ENCODE peak calls at places on chromosome 10, in five cellular contexts. O is vagina; D is CD8-positive, alpha-beta memory T cell; J is mesendoderm; N is naive thymus-derived CD4-positive, alpha-beta T cell. Z is an unnamed sample. For H3K4me1, the result is how much of the 10 kb centered on the place peaks cover.

GRCh38 chr10:106515206-106515790 is 649.2 kb downstream of the SORCS1 start:
- DNase-seq in O (no peak), D (no peak), J (no peak), N (no peak), Z (no peak)

GRCh38 chr10:104336829-104337526 is 1.3 kb downstream of the ITPRIP start:
- DNase-seq in O (peak), D (no peak), J (peak), N (no peak), Z (peak)

GRCh38 chr10:20879136-20879535 is 18.0 kb downstream of the NEBL start:
- DNase-seq in O (no peak), D (no peak), J (no peak), N (no peak), Z (no peak)

GRCh38 chr10:94069884-94070283 is 76.2 kb downstream of the PLCE1 start:
- DNase-seq in O (no peak), D (no peak), J (no peak), N (no peak), Z (no peak)

GRCh38 chr10:27512548-27512947 is 8.4 kb downstream of the RAB18 start:
- DNase-seq in O (no peak), D (no peak), J (no peak), N (no peak), Z (no peak)

GRCh38 chr10:58625070-58625469 is 112.4 kb downstream of the BICC1 start:
- DNase-seq in O (no peak), D (no peak), J (no peak), N (no peak), Z (no peak)

GRCh38 chr10:63416376-63416775 is 49.4 kb downstream of the JMJD1C start:
- DNase-seq in O (no peak), D (no peak), J (no peak), N (no peak), Z (no peak)

GRCh38 chr10:25562547-25562946 is 371.5 kb upstream of the MYO3A start:
- DNase-seq in O (no peak), D (no peak), J (no peak), N (no peak), Z (no peak)

GRCh38 chr10:112022196-112022595 is 161.4 kb downstream of the GPAM start:
- DNase-seq in O (no peak), D (no peak), J (peak), N (no peak), Z (no peak)

GRCh38 chr10:102710604-102711003 is 3.6 kb downstream of the ARL3 start:
- DNase-seq in O (no peak), D (no peak), J (no peak), N (no peak), Z (no peak)

GRCh38 chr10:119726291-119727261 is 726 bp downstream of the INPP5F start:
- DNase-seq in O (no peak), D (no peak), J (peak), N (no peak), Z (no peak)

GRCh38 chr10:123804716-123805115 is 86.9 kb downstream of the CPXM2 start:
- DNase-seq in O (no peak), D (no peak), J (no peak), N (no peak), Z (no peak)

GRCh38 chr10:86597306-86597705 is 57.0 kb upstream of the OPN4 start:
- DNase-seq in O (no peak), D (no peak), J (no peak), N (no peak), Z (no peak)

GRCh38 chr10:92494522-92494921 is 79.4 kb downstream of the IDE start:
- DNase-seq in O (no peak), D (no peak), J (no peak), N (no peak), Z (no peak)

GRCh38 chr10:9615179-9615578 is 1402.5 kb upstream of the CELF2 start:
- DNase-seq in O (no peak), D (no peak), J (no peak), N (no peak), Z (no peak)

GRCh38 chr10:51832652-51833383 is 133.4 kb upstream of the CSTF2T start:
- DNase-seq in O (no peak), D (no peak), J (peak), N (no peak), Z (no peak)

GRCh38 chr10:44908071-44908709 is 2.9 kb upstream of the TMEM72 start:
- DNase-seq in O (no peak), D (no peak), J (peak), N (no peak), Z (no peak)

GRCh38 chr10:11345224-11346054 is 266.0 kb downstream of the USP6NL start:
- DNase-seq in O (no peak), D (no peak), J (peak), N (no peak), Z (no peak)

GRCh38 chr10:11874568-11875182 is 51.5 kb downstream of the PROSER2 start:
- DNase-seq in O (no peak), D (peak), J (peak), N (peak), Z (no peak)

GRCh38 chr10:62744136-62744535 is 60.4 kb upstream of the ADO start:
- DNase-seq in O (no peak), D (no peak), J (no peak), N (no peak), Z (no peak)

GRCh38 chr10:90592903-90593302 is 264.9 kb downstream of the HTR7 start:
- DNase-seq in O (no peak), D (no peak), J (peak), N (no peak), Z (no peak)

GRCh38 chr10:96720422-96721206 is at the start of gene PIK3AP1:
- DNase-seq in O (no peak), D (peak), J (peak), N (peak), Z (peak)
- H3K4me3 ChIP-seq in O (peak), D (peak), J (peak), N (peak), Z (peak)

GRCh38 chr10:69404786-69405185 is 11.9 kb downstream of the TACR2 start:
- DNase-seq in O (no peak), D (no peak), J (no peak), N (no peak), Z (no peak)
- H3K4me1 ChIP-seq in O (half or more), D (under half), J (under half), N (under half), Z (under half)

DNA sequence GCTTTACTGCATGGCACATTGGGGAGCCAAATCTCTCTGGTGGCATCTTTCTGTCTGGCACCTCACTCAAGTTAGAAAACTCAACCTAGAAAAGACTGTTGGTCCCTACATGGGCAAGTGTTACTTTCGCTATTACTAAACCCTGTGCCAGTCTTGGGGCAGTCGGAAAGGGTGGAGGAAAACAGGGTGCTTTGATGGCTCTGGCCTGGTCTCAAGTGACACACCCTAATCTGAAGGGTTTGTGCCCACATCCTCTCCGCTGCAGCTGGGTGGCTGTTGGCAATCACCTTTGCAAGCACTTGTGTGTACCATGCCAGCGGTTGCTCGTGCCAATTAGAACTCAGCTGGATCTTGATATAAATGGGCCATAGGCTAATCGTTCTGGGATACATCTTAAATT is 159.8 kb upstream of the ITGB1 start:
- DNase-seq in O (no peak), D (peak), J (no peak), N (no peak), Z (peak)
- H3K27ac ChIP-seq in O (no peak), D (peak), J (no peak), N (no peak), Z (peak)

GRCh38 chr10:125085281-125085680 is 75.1 kb downstream of the CTBP2 start:
- DNase-seq in O (no peak), D (no peak), J (no peak), N (no peak), Z (no peak)

GRCh38 chr10:125082881-125083575 is 77.3 kb downstream of the CTBP2 start:
- DNase-seq in O (no peak), D (no peak), J (no peak), N (no peak), Z (no peak)

GRCh38 chr10:125081931-125082330 is 78.4 kb downstream of the CTBP2 start:
- DNase-seq in O (no peak), D (no peak), J (no peak), N (no peak), Z (no peak)

GRCh38 chr10:125084191-125085186 is 75.9 kb downstream of the CTBP2 start:
- DNase-seq in O (no peak), D (no peak), J (peak), N (no peak), Z (no peak)

DNA sequence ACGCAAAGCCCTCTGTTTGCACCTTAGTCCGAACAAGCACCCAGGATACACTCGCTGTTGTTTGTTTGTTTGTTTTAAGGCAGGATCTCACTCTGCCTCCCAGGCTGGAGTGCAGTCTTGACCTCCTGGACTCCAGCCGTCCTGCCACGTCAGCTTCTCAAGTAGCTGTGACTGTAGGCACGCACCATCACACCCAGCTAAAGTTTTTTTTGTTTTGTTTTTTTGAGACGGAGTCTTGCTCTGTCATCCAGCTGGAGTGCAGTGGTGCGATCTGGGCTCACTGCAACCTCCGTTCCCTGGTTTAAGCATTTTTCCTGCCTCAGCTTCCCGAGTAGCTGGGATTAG is 76.8 kb downstream of the CTBP2 start:
- DNase-seq in O (no peak), D (no peak), J (no peak), N (no peak), Z (no peak)
- H3K4me3 ChIP-seq in O (no peak), D (no peak), J (no peak), N (no peak), Z (no peak)

GRCh38 chr10:30436688-30437038 is 2.7 kb downstream of the MAP3K8 start:
- DNase-seq in O (no peak), D (no peak), J (no peak), N (no peak), Z (no peak)
- H3K4me1 ChIP-seq in O (half or more), D (under half), J (under half), N (under half), Z (under half)

DNA sequence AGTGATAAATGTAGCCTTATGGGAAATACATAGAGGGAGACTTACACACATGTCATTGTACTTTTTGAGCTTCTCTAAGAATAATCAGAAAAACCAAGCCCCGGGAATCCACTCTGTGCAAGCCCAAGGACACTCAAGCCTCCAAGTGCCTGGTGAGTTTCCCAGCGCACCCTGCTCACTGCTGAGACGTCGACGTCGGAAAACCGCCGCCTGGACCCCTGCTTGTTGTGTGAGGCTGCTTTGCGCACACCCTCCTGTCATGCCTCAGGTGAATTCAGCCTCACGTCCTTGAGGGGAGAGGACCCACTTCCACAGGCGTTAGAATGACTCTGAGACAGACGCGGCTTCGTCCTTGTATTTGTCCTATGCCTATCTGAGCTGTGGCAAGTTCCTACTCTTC is 368.4 kb upstream of the AKR1E2 start:
- DNase-seq in O (no peak), D (no peak), J (no peak), N (no peak), Z (no peak)
- H3K27ac ChIP-seq in O (no peak), D (no peak), J (no peak), N (no peak), Z (no peak)

DNA sequence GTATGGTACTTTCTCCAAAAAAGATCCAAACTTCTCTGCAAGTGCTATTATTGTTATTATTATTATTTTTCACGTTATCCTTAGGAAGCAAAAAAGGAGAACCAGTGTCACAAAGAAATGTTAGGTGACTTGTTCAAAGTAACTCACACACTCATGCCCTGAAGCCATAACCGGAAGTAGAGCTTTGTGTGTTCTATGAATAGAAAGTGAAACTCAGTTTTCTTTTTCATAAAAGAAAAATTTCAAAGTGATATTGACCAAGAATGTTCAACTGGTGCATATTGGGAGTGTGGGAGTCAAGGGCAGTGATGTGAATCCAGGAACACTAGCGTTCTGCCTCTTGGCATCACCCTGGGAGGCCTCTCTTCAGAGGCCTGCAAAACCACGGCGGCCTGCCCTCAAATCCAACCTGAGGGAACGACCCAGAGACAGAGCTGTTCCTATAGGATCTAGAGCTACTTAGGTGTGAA is 106.1 kb downstream of the PRKCQ start:
- DNase-seq in O (no peak), D (peak), J (no peak), N (peak), Z (no peak)
- H3K4me3 ChIP-seq in O (no peak), D (peak), J (no peak), N (peak), Z (peak)

GRCh38 chr10:70299876-70300275 is 16.1 kb upstream of the NPFFR1 start:
- DNase-seq in O (no peak), D (no peak), J (no peak), N (no peak), Z (no peak)
- H3K4me1 ChIP-seq in O (under half), D (under half), J (under half), N (under half), Z (under half)